ENCODE peak calls at places on chromosomes 3 and 15, in nine cellular contexts. One of them, this sample, is unnamed.

GRCh38 chr3:64871955-64872354 is 184.2 kb upstream of the ADAMTS9 start:
- DNase-seq in ACHN: no peak
- DNase-seq in cardiac muscle cell: no peak
- DNase-seq in activated CD4-positive, CD25-positive, alpha-beta regulatory T cell treated with anti-CD3 and anti-CD28 coated beads, Interleukin-2, amount 50 U/mL, for 72 hours: no peak
- DNase-seq in GM10248: no peak
- DNase-seq in vagina: no peak
- DNase-seq in B cell: no peak
- DNase-seq in fibroblast of mammary gland: no peak
- DNase-seq in WTC11: no peak
- DNase-seq in this sample: no peak

GRCh38 chr3:63753567-63753966 is 65.5 kb upstream of the C3orf49 start:
- DNase-seq in vagina: no peak
- DNase-seq in ACHN: peak
- DNase-seq in WTC11: no peak
- DNase-seq in fibroblast of mammary gland: peak
- DNase-seq in GM10248: no peak
- DNase-seq in cardiac muscle cell: peak
- DNase-seq in B cell: no peak
- DNase-seq in activated CD4-positive, CD25-positive, alpha-beta regulatory T cell treated with anti-CD3 and anti-CD28 coated beads, Interleukin-2, amount 50 U/mL, for 72 hours: no peak
- DNase-seq in this sample: no peak

GRCh38 chr15:78213425-78213750 is 21.0 kb downstream of the ACSBG1 start:
- DNase-seq in activated CD4-positive, CD25-positive, alpha-beta regulatory T cell treated with anti-CD3 and anti-CD28 coated beads, Interleukin-2, amount 50 U/mL, for 72 hours: no peak
- DNase-seq in GM10248: no peak
- DNase-seq in vagina: peak
- DNase-seq in fibroblast of mammary gland: no peak
- DNase-seq in WTC11: no peak
- DNase-seq in cardiac muscle cell: no peak
- DNase-seq in B cell: no peak
- DNase-seq in ACHN: no peak
- DNase-seq in this sample: no peak

GRCh38 chr3:47664519-47664918 is 85.9 kb upstream of the CSPG5 start:
- DNase-seq in fibroblast of mammary gland: peak
- DNase-seq in GM10248: no peak
- DNase-seq in activated CD4-positive, CD25-positive, alpha-beta regulatory T cell treated with anti-CD3 and anti-CD28 coated beads, Interleukin-2, amount 50 U/mL, for 72 hours: no peak
- DNase-seq in vagina: no peak
- DNase-seq in ACHN: peak
- DNase-seq in B cell: peak
- DNase-seq in cardiac muscle cell: peak
- DNase-seq in WTC11: no peak
- DNase-seq in this sample: no peak

GRCh38 chr3:140421884-140422283 is 256.0 kb upstream of the TRIM42 start:
- DNase-seq in ACHN: no peak
- DNase-seq in cardiac muscle cell: no peak
- DNase-seq in GM10248: no peak
- DNase-seq in vagina: no peak
- DNase-seq in activated CD4-positive, CD25-positive, alpha-beta regulatory T cell treated with anti-CD3 and anti-CD28 coated beads, Interleukin-2, amount 50 U/mL, for 72 hours: no peak
- DNase-seq in WTC11: no peak
- DNase-seq in fibroblast of mammary gland: no peak
- DNase-seq in B cell: no peak
- DNase-seq in this sample: no peak

GRCh38 chr3:14340960-14341708 is 61.3 kb upstream of the SLC6A6 start:
- DNase-seq in WTC11: no peak
- DNase-seq in fibroblast of mammary gland: no peak
- DNase-seq in ACHN: no peak
- DNase-seq in cardiac muscle cell: no peak
- DNase-seq in B cell: no peak
- DNase-seq in activated CD4-positive, CD25-positive, alpha-beta regulatory T cell treated with anti-CD3 and anti-CD28 coated beads, Interleukin-2, amount 50 U/mL, for 72 hours: no peak
- DNase-seq in GM10248: no peak
- DNase-seq in vagina: no peak
- DNase-seq in this sample: no peak

GRCh38 chr3:117589454-117589853 is 879.9 kb downstream of the TUSC7 start:
- DNase-seq in cardiac muscle cell: peak
- DNase-seq in fibroblast of mammary gland: no peak
- DNase-seq in vagina: no peak
- DNase-seq in ACHN: no peak
- DNase-seq in WTC11: no peak
- DNase-seq in B cell: no peak
- DNase-seq in activated CD4-positive, CD25-positive, alpha-beta regulatory T cell treated with anti-CD3 and anti-CD28 coated beads, Interleukin-2, amount 50 U/mL, for 72 hours: no peak
- DNase-seq in GM10248: no peak
- DNase-seq in this sample: no peak

GRCh38 chr3:149494759-149495580 is 20.5 kb downstream of the TM4SF4 start:
- DNase-seq in fibroblast of mammary gland: peak
- DNase-seq in B cell: no peak
- DNase-seq in activated CD4-positive, CD25-positive, alpha-beta regulatory T cell treated with anti-CD3 and anti-CD28 coated beads, Interleukin-2, amount 50 U/mL, for 72 hours: no peak
- DNase-seq in vagina: no peak
- DNase-seq in cardiac muscle cell: no peak
- DNase-seq in ACHN: no peak
- DNase-seq in WTC11: no peak
- DNase-seq in GM10248: no peak
- DNase-seq in this sample: no peak

GRCh38 chr15:76866716-76867321 is 38.3 kb downstream of the SCAPER start:
- DNase-seq in vagina: no peak
- DNase-seq in fibroblast of mammary gland: peak
- DNase-seq in GM10248: no peak
- DNase-seq in ACHN: peak
- DNase-seq in WTC11: no peak
- DNase-seq in cardiac muscle cell: no peak
- DNase-seq in activated CD4-positive, CD25-positive, alpha-beta regulatory T cell treated with anti-CD3 and anti-CD28 coated beads, Interleukin-2, amount 50 U/mL, for 72 hours: no peak
- DNase-seq in B cell: peak
- DNase-seq in this sample: no peak

GRCh38 chr15:85380860-85381535 is 595 bp downstream of the AKAP13 start:
- DNase-seq in fibroblast of mammary gland: no peak
- DNase-seq in WTC11: peak
- DNase-seq in ACHN: peak
- DNase-seq in cardiac muscle cell: peak
- DNase-seq in GM10248: peak
- DNase-seq in B cell: peak
- DNase-seq in activated CD4-positive, CD25-positive, alpha-beta regulatory T cell treated with anti-CD3 and anti-CD28 coated beads, Interleukin-2, amount 50 U/mL, for 72 hours: peak
- DNase-seq in vagina: no peak
- DNase-seq in this sample: no peak

This sample was measured in CD14-positive monocyte.